ENCODE peak calls at places on chromosomes 3 and 15, in nine cellular contexts. H is GM23338, L is WERI-Rb-1, W is HCT116, A is pancreas, J is body of pancreas, Q is H1, Y is AG04450, C is fibroblast of lung. P is an unnamed sample.

GRCh38 chr3:4351164-4351855 is 48.1 kb downstream of the SETMAR start:
- DNase-seq in H (no peak), L (no peak), W (no peak), A (no peak), J (no peak), Q (no peak), Y (no peak), C (peak; percentile 68), P (peak; percentile 13)

GRCh38 chr3:195247086-195247862 is 23.7 kb downstream of the XXYLT1 start:
- DNase-seq in H (no peak), L (no peak), W (no peak), A (no peak), J (no peak), Q (no peak), Y (no peak), C (no peak), P (no peak)

GRCh38 chr15:73897441-73898261 is 24.3 kb downstream of the TBC1D21 start:
- DNase-seq in H (peak; percentile 81), L (peak; percentile 72), W (peak; percentile 37), A (peak; percentile 13), J (peak; percentile 44), Q (peak; percentile 44), Y (peak; percentile 76), C (peak; percentile 95), P (no peak)

GRCh38 chr3:189304465-189305341 is 132.9 kb downstream of the TPRG1 start:
- DNase-seq in H (peak; percentile 47), L (no peak), W (no peak), A (peak; percentile 74), J (peak; percentile 87), Q (peak; percentile 43), Y (no peak), C (peak; percentile 51), P (peak; percentile 77)

GRCh38 chr3:169104541-169104940 is 559.0 kb downstream of the MECOM start:
- DNase-seq in H (no peak), L (no peak), W (peak; percentile 32), A (no peak), J (no peak), Q (no peak), Y (no peak), C (peak; percentile 96), P (no peak)

GRCh38 chr3:51896607-51897305 is 6.4 kb downstream of the IQCF1 start:
- DNase-seq in H (no peak), L (no peak), W (no peak), A (no peak), J (no peak), Q (no peak), Y (no peak), C (peak; percentile 28), P (no peak)

GRCh38 chr15:58951388-58952060 is 18.0 kb upstream of the SLTM start:
- DNase-seq in H (no peak), L (no peak), W (peak; percentile 24), A (no peak), J (peak; percentile 11), Q (no peak), Y (peak; percentile 30), C (peak; percentile 79), P (no peak)

GRCh38 chr3:143274291-143274690 is 154.7 kb downstream of the CHST2 start:
- DNase-seq in H (no peak), L (no peak), W (no peak), A (no peak), J (no peak), Q (no peak), Y (no peak), C (no peak), P (no peak)

GRCh38 chr15:99331366-99331765 is 80.1 kb downstream of the LRRC28 start:
- DNase-seq in H (no peak), L (no peak), W (no peak), A (no peak), J (no peak), Q (no peak), Y (no peak), C (peak; percentile 68), P (no peak)

DNA sequence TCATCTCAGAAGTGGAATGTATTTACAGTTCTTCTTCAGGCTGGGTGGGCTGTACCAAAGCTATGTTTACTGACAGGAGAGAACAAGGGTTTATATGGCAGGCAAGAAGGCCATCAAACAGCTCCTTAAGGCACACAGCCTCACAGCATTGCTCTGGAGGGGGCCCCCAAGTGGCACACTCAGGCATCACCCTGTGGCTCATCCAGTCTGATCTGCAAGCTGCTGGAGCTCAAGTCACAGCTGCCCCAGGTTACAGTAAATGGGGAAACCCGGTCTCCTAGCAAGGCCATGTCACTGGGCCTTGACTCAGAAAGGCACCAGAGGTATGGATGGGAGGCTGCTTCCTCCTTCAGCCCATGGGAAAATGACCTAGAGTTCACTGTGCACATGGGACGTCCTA is 67.4 kb downstream of the TFG start:
- DNase-seq in H (peak; percentile 52), L (peak; percentile 13), W (no peak), A (no peak), J (no peak), Q (no peak), Y (no peak), C (peak; percentile 14), P (no peak)
- TF ChIP-seq CTCF in H (peak; percentile 54), L (peak; percentile 54), W (peak; percentile 12), A (no peak), J (no peak), Q (peak; percentile 65), Y (no peak), C (no peak), P (no peak)

GRCh38 chr3:79765854-79766253 is 1.9 kb downstream of the ROBO1 start:
- DNase-seq in H (peak; percentile 38), L (no peak), W (no peak), A (no peak), J (no peak), Q (no peak), Y (no peak), C (no peak), P (no peak)
- H3K27me3 ChIP-seq in H (peaks cover 47% of the 10 kb centered on the region), L (no peaks in the 10 kb centered on the region), W (no peaks in the 10 kb centered on the region), A (no peaks in the 10 kb centered on the region), J (no peaks in the 10 kb centered on the region), Q (peaks cover 35% of the 10 kb centered on the region), Y (peaks cover 15% of the 10 kb centered on the region), C (no peaks in the 10 kb centered on the region), P (no peaks in the 10 kb centered on the region)

GRCh38 chr3:17806876-17807275 is 64.4 kb upstream of the TBC1D5 start:
- DNase-seq in H (no peak), L (no peak), W (no peak), A (no peak), J (no peak), Q (no peak), Y (no peak), C (no peak), P (no peak)

GRCh38 chr3:17811633-17812032 is 69.2 kb upstream of the TBC1D5 start:
- DNase-seq in H (no peak), L (no peak), W (no peak), A (no peak), J (no peak), Q (no peak), Y (no peak), C (peak; percentile 21), P (no peak)

GRCh38 chr3:17808994-17809393 is 66.6 kb upstream of the TBC1D5 start:
- DNase-seq in H (no peak), L (no peak), W (no peak), A (no peak), J (peak; percentile 22), Q (no peak), Y (no peak), C (peak; percentile 56), P (no peak)

GRCh38 chr3:17806201-17806600 is 63.8 kb upstream of the TBC1D5 start:
- DNase-seq in H (no peak), L (no peak), W (no peak), A (no peak), J (no peak), Q (no peak), Y (no peak), C (no peak), P (no peak)

DNA sequence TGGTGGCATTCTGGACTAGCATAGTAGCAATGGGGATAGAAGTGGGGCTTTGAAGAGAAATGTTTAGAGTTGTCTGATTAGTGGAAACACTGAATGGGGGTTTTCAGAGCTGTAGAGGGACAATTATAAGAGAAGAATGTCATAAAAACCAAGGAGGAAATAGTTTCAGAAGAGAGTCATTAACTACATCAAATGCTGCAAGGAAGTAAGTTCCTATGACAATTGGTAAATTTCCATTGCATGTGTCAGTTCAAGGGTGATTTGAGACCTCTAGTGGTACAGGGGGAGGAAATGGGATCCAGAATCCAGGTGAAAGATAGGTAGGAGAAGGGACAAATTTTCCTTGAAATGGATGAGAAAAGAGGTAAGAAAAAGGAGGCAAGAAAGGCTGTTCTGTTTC is 68.3 kb upstream of the TBC1D5 start:
- DNase-seq in H (peak; percentile 41), L (no peak), W (peak; percentile 13), A (no peak), J (no peak), Q (no peak), Y (no peak), C (peak; percentile 67), P (no peak)
- TF ChIP-seq CTCF in H (peak; percentile 47), L (no peak), W (peak; percentile 28), A (no peak), J (peak; percentile 45), Q (no peak), Y (no peak), C (no peak), P (peak; percentile 39)

GRCh38 chr15:74957301-74958035 is 896 bp upstream of the RPP25 start:
- DNase-seq in H (peak; percentile 60), L (no peak), W (no peak), A (no peak), J (no peak), Q (no peak), Y (no peak), C (no peak), P (peak; percentile 53)
- H3K27me3 ChIP-seq in H (peaks cover 62% of the 10 kb centered on the region), L (no peaks in the 10 kb centered on the region), W (no peaks in the 10 kb centered on the region), A (no peaks in the 10 kb centered on the region), J (no peaks in the 10 kb centered on the region), Q (peaks cover 33% of the 10 kb centered on the region), Y (peaks cover 47% of the 10 kb centered on the region), C (peaks cover 14% of the 10 kb centered on the region), P (no peaks in the 10 kb centered on the region)

GRCh38 chr15:68642491-68642845 is 63.7 kb downstream of the CORO2B start:
- DNase-seq in H (peak; percentile 48), L (peak; percentile 47), W (no peak), A (no peak), J (no peak), Q (no peak), Y (no peak), C (no peak), P (no peak)
- TF ChIP-seq CTCF in H (no peak), L (no peak), W (no peak), A (no peak), J (no peak), Q (no peak), Y (no peak), C (no peak), P (no peak)

DNA sequence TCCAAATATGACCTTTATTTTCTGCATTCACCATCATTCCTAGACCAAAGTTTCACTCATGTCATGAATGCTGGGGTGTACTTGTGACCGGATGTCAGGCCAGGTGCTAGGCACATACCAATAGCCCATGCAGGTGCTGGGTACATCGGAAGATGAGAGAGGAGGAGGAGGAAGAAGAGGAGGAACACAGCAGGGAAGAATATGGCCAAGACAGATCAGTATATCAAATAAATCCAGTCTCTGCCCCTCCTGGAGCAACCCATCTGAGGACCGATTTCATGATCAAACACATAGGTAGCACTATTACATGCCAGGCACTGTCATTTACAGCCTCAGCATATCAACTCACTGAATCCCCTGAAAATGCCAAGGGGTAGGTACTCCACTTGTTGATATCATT is 3.0 kb upstream of the WNT7A start:
- DNase-seq in H (no peak), L (no peak), W (no peak), A (no peak), J (no peak), Q (no peak), Y (no peak), C (no peak), P (no peak)
- H3K27me3 ChIP-seq in H (peaks cover 59% of the 10 kb centered on the region), L (peaks cover 95% of the 10 kb centered on the region), W (peaks cover 14% of the 10 kb centered on the region), A (no peaks in the 10 kb centered on the region), J (peaks cover 29% of the 10 kb centered on the region), Q (peaks cover 59% of the 10 kb centered on the region), Y (peaks cover 32% of the 10 kb centered on the region), C (peaks cover 20% of the 10 kb centered on the region), P (peaks cover 3% of the 10 kb centered on the region)

P was measured in Caco-2.